ENCODE peak calls at places on chromosomes 3 and 15, in eight cellular contexts. U is fibroblast of the aortic adventitia; Z is NCI-H2029; B is stimulated activated CD8-positive, alpha-beta memory T cell treated with anti-CD3 and anti-CD28 coated beads, Interleukin-15, amount 100 ng/mL, for 24 hours; D is cardiac fibroblast; O is stomach; S is ovary; H is KG1. G is an unnamed sample.

GRCh38 chr3:11479230-11479620 is 164.5 kb downstream of the VGLL4 start:
- DNase-seq in U (peak), Z (no peak), B (no peak), D (no peak), O (no peak), S (no peak), H (no peak), G (no peak)

GRCh38 chr3:141421639-141422319 is 53.5 kb downstream of the ZBTB38 start:
- DNase-seq in U (peak), Z (no peak), B (no peak), D (peak), O (no peak), S (no peak), H (no peak), G (no peak)

GRCh38 chr3:125045965-125046364 is 9.8 kb downstream of the HEG1 start:
- DNase-seq in U (peak), Z (no peak), B (no peak), D (peak), O (no peak), S (no peak), H (no peak), G (no peak)

GRCh38 chr3:188974856-188975611 is 196.7 kb upstream of the TPRG1 start:
- DNase-seq in U (no peak), Z (peak), B (no peak), D (peak), O (no peak), S (no peak), H (peak), G (no peak)

GRCh38 chr3:125229707-125230106 is 17.2 kb upstream of the SLC12A8 start:
- DNase-seq in U (no peak), Z (no peak), B (no peak), D (no peak), O (no peak), S (no peak), H (no peak), G (no peak)

GRCh38 chr3:160564205-160564922 is 1.0 kb downstream of the KPNA4 start:
- DNase-seq in U (no peak), Z (no peak), B (no peak), D (no peak), O (no peak), S (no peak), H (no peak), G (peak)

GRCh38 chr15:100602822-100603393 is 519 bp downstream of the ASB7 start:
- DNase-seq in U (no peak), Z (no peak), B (no peak), D (peak), O (no peak), S (no peak), H (no peak), G (no peak)

GRCh38 chr3:51982352-51982837 is 940 bp upstream of the ACY1 start:
- DNase-seq in U (no peak), Z (no peak), B (no peak), D (peak), O (peak), S (no peak), H (no peak), G (no peak)

GRCh38 chr3:117874904-117875874 is 1159.5 kb downstream of the IGSF11 start:
- DNase-seq in U (peak), Z (no peak), B (no peak), D (no peak), O (no peak), S (no peak), H (no peak), G (no peak)

G was measured in putamen.